ENCODE peak calls at places on chromosomes 5 and 9, in ten cellular contexts. D, N, M, B, I, L, E, S, H and Q are unnamed samples.

GRCh38 chr9:119963798-119964372 is 594.6 kb upstream of the BRINP1 start:
- DNase-seq in M (no peak), N (no peak), S (no peak), B (no peak), E (no peak), L (peak), H (peak), D (no peak), I (peak), Q (no peak)

GRCh38 chr5:169192572-169192971 is 108.4 kb downstream of the SLIT3 start:
- DNase-seq in B (no peak), S (no peak), E (no peak), I (no peak), H (no peak), M (no peak), D (no peak), L (no peak), N (no peak), Q (no peak)

GRCh38 chr5:113022661-113023060 is 46.1 kb downstream of the DCP2 start:
- DNase-seq in D (no peak), H (peak), I (no peak), E (no peak), M (no peak), S (no peak), B (peak), L (peak), N (no peak), Q (no peak)

GRCh38 chr9:13444696-13445095 is 165.2 kb upstream of the MPDZ start:
- DNase-seq in M (no peak), E (no peak), S (no peak), I (no peak), H (no peak), L (no peak), B (no peak), N (no peak), D (no peak), Q (no peak)

GRCh38 chr9:91485006-91485405 is 61.4 kb upstream of the NFIL3 start:
- DNase-seq in D (no peak), N (no peak), M (no peak), S (no peak), E (no peak), L (no peak), I (no peak), B (no peak), H (no peak), Q (no peak)

GRCh38 chr9:15018238-15018637 is 108.0 kb upstream of the FREM1 start:
- DNase-seq in B (no peak), S (no peak), M (no peak), I (no peak), N (no peak), D (no peak), L (no peak), H (no peak), E (no peak), Q (no peak)

GRCh38 chr9:87878930-87879603 is 3.6 kb upstream of the SPATA31E1 start:
- DNase-seq in D (no peak), I (peak), E (no peak), S (no peak), N (no peak), H (peak), B (no peak), L (peak), M (no peak), Q (no peak)

GRCh38 chr5:96943829-96944228 is 7.9 kb downstream of the LNPEP start:
- DNase-seq in E (no peak), S (no peak), M (no peak), L (no peak), B (no peak), I (no peak), D (no peak), N (no peak), H (no peak), Q (no peak)

GRCh38 chr9:108654566-108654965 is 201.2 kb downstream of the ACTL7B start:
- DNase-seq in M (no peak), D (no peak), L (peak), I (no peak), B (no peak), E (no peak), N (no peak), S (no peak), H (no peak), Q (no peak)

GRCh38 chr9:20028849-20029231 is 240.0 kb upstream of the SLC24A2 start:
- DNase-seq in E (peak), D (no peak), S (no peak), L (no peak), B (no peak), H (no peak), N (no peak), M (no peak), I (no peak), Q (no peak)